ENCODE peak calls at places on chromosomes 2 and 18, in nine cellular contexts. Q, U, V, P, T, B, I, N and O are unnamed samples.

GRCh38 chr2:141522702-141523101 is 608.1 kb downstream of the LRP1B start:
- DNase-seq in Q (no peak), U (no peak), V (no peak), P (no peak), T (no peak), B (no peak), I (no peak), N (no peak), O (no peak)

GRCh38 chr2:237927986-237928385 is 38.8 kb upstream of the UBE2F start:
- DNase-seq in Q (no peak), U (no peak), V (no peak), P (no peak), T (no peak), B (no peak), I (no peak), N (no peak), O (no peak)

GRCh38 chr2:232324778-232325177 is 53.8 kb upstream of the ALPP start:
- DNase-seq in Q (no peak), U (no peak), V (no peak), P (no peak), T (no peak), B (no peak), I (no peak), N (no peak), O (no peak)

GRCh38 chr2:29392774-29393173 is 277.6 kb downstream of the CLIP4 start:
- DNase-seq in Q (no peak), U (no peak), V (no peak), P (no peak), T (no peak), B (no peak), I (no peak), N (no peak), O (no peak)

GRCh38 chr18:56702946-56703345 is 51.8 kb downstream of the WDR7 start:
- DNase-seq in Q (peak), U (peak), V (no peak), P (peak), T (peak), B (no peak), I (no peak), N (peak), O (peak)

GRCh38 chr2:200302940-200303727 is 3.4 kb upstream of the SPATS2L start:
- DNase-seq in Q (peak), U (no peak), V (no peak), P (no peak), T (no peak), B (no peak), I (no peak), N (no peak), O (no peak)

GRCh38 chr2:105611328-105611627 is 133.4 kb upstream of the NCK2 start:
- DNase-seq in Q (no peak), U (no peak), V (no peak), P (no peak), T (no peak), B (no peak), I (no peak), N (no peak), O (no peak)

GRCh38 chr2:224142397-224143312 is 103.6 kb upstream of the SERPINE2 start:
- DNase-seq in Q (no peak), U (no peak), V (no peak), P (peak), T (no peak), B (no peak), I (no peak), N (no peak), O (no peak)

GRCh38 chr2:121746071-121746578 is 9.3 kb upstream of the TSN start:
- DNase-seq in Q (peak), U (peak), V (no peak), P (no peak), T (no peak), B (no peak), I (peak), N (no peak), O (no peak)

GRCh38 chr2:229467783-229468182 is 196.7 kb upstream of the PID1 start:
- DNase-seq in Q (no peak), U (no peak), V (no peak), P (no peak), T (no peak), B (no peak), I (no peak), N (no peak), O (no peak)

GRCh38 chr2:199911877-199912161 is 726 bp downstream of the C2orf69 start:
- DNase-seq in Q (no peak), U (no peak), V (no peak), P (no peak), T (no peak), B (no peak), I (no peak), N (no peak), O (no peak)

GRCh38 chr2:124145982-124146381 is 120.9 kb downstream of the CNTNAP5 start:
- DNase-seq in Q (no peak), U (no peak), V (no peak), P (no peak), T (no peak), B (no peak), I (no peak), N (no peak), O (peak)

GRCh38 chr2:223306371-223306770 is 254.4 kb downstream of the KCNE4 start:
- DNase-seq in Q (peak), U (no peak), V (no peak), P (no peak), T (peak), B (peak), I (no peak), N (no peak), O (no peak)

GRCh38 chr18:73597832-73598615 is 549.6 kb downstream of the FBXO15 start:
- DNase-seq in Q (peak), U (no peak), V (no peak), P (no peak), T (peak), B (peak), I (no peak), N (no peak), O (no peak)

GRCh38 chr2:98907966-98908905 is 27.8 kb downstream of the CRACDL start:
- DNase-seq in Q (no peak), U (no peak), V (no peak), P (no peak), T (no peak), B (no peak), I (no peak), N (no peak), O (no peak)

GRCh38 chr18:54918060-54918459 is 41.2 kb downstream of the CCDC68 start:
- DNase-seq in Q (no peak), U (no peak), V (no peak), P (no peak), T (no peak), B (no peak), I (no peak), N (no peak), O (no peak)

GRCh38 chr2:190407246-190407661 is 901 bp upstream of the MFSD6 start:
- DNase-seq in Q (peak), U (no peak), V (no peak), P (no peak), T (no peak), B (no peak), I (no peak), N (no peak), O (peak)

GRCh38 chr2:227365833-227366232 is 13.3 kb downstream of the TM4SF20 start:
- DNase-seq in Q (no peak), U (no peak), V (no peak), P (no peak), T (no peak), B (no peak), I (no peak), N (no peak), O (no peak)

GRCh38 chr2:238761802-238762373 is 86.0 kb upstream of the TWIST2 start:
- DNase-seq in Q (peak), U (no peak), V (no peak), P (peak), T (peak), B (peak), I (no peak), N (no peak), O (no peak)

GRCh38 chr2:95062716-95063400 is 37.4 kb downstream of the MAL start:
- DNase-seq in Q (no peak), U (peak), V (no peak), P (no peak), T (no peak), B (no peak), I (no peak), N (no peak), O (no peak)

GRCh38 chr2:174335605-174336402 is 1.1 kb downstream of the SP9 start:
- DNase-seq in Q (peak), U (peak), V (no peak), P (peak), T (peak), B (peak), I (no peak), N (no peak), O (peak)

GRCh38 chr2:138059967-138060635 is 95.8 kb downstream of the HNMT start:
- DNase-seq in Q (no peak), U (no peak), V (no peak), P (peak), T (no peak), B (no peak), I (no peak), N (no peak), O (peak)

GRCh38 chr18:42509702-42510424 is 554.8 kb downstream of the PIK3C3 start:
- DNase-seq in Q (no peak), U (no peak), V (no peak), P (no peak), T (no peak), B (no peak), I (no peak), N (no peak), O (no peak)

GRCh38 chr2:42085706-42086487 is 38.1 kb downstream of the PKDCC start:
- DNase-seq in Q (no peak), U (no peak), V (no peak), P (no peak), T (no peak), B (no peak), I (no peak), N (no peak), O (no peak)